ENCODE peak calls at places on chromosomes 6 and 20, in eight cellular contexts. One of them, this sample, is unnamed.
A peak's percentile ranks its signal among the peaks of the same experiment; 100 is the strongest.

GRCh38 chr6:22320750-22321149 is 23.9 kb upstream of the PRL start:
- DNase-seq in fibroblast of the aortic adventitia: peak; percentile 78
- DNase-seq in NCI-H524: no peak
- DNase-seq in activated CD8-positive, alpha-beta memory T cell treated with anti-CD3 and anti-CD28 coated beads for 24 hours: no peak
- DNase-seq in heart right ventricle: no peak
- DNase-seq in activated naive CD4-positive, alpha-beta T cell treated with Interleukin-2 at 50 U/mL for 16 hours: no peak
- DNase-seq in NCI-H460: no peak
- DNase-seq in T-cell: no peak
- DNase-seq in this sample: no peak

GRCh38 chr6:104252276-104252675 is 607.4 kb downstream of the HACE1 start:
- DNase-seq in T-cell: no peak
- DNase-seq in activated naive CD4-positive, alpha-beta T cell treated with Interleukin-2 at 50 U/mL for 16 hours: no peak
- DNase-seq in heart right ventricle: no peak
- DNase-seq in NCI-H460: no peak
- DNase-seq in NCI-H524: no peak
- DNase-seq in fibroblast of the aortic adventitia: no peak
- DNase-seq in activated CD8-positive, alpha-beta memory T cell treated with anti-CD3 and anti-CD28 coated beads for 24 hours: no peak
- DNase-seq in this sample: no peak

GRCh38 chr6:146788115-146788514 is 189.3 kb downstream of the ADGB start:
- DNase-seq in activated CD8-positive, alpha-beta memory T cell treated with anti-CD3 and anti-CD28 coated beads for 24 hours: no peak
- DNase-seq in NCI-H524: no peak
- DNase-seq in activated naive CD4-positive, alpha-beta T cell treated with Interleukin-2 at 50 U/mL for 16 hours: no peak
- DNase-seq in fibroblast of the aortic adventitia: no peak
- DNase-seq in heart right ventricle: no peak
- DNase-seq in T-cell: no peak
- DNase-seq in NCI-H460: no peak
- DNase-seq in this sample: no peak

GRCh38 chr6:40930045-40930444 is 109.0 kb downstream of the UNC5CL start:
- DNase-seq in activated CD8-positive, alpha-beta memory T cell treated with anti-CD3 and anti-CD28 coated beads for 24 hours: no peak
- DNase-seq in heart right ventricle: no peak
- DNase-seq in activated naive CD4-positive, alpha-beta T cell treated with Interleukin-2 at 50 U/mL for 16 hours: no peak
- DNase-seq in T-cell: no peak
- DNase-seq in NCI-H524: no peak
- DNase-seq in fibroblast of the aortic adventitia: no peak
- DNase-seq in NCI-H460: no peak
- DNase-seq in this sample: no peak

GRCh38 chr6:92174398-92175073 is 1244.8 kb downstream of the EPHA7 start:
- DNase-seq in fibroblast of the aortic adventitia: no peak
- DNase-seq in NCI-H460: no peak
- DNase-seq in activated CD8-positive, alpha-beta memory T cell treated with anti-CD3 and anti-CD28 coated beads for 24 hours: no peak
- DNase-seq in heart right ventricle: no peak
- DNase-seq in T-cell: no peak
- DNase-seq in NCI-H524: no peak
- DNase-seq in activated naive CD4-positive, alpha-beta T cell treated with Interleukin-2 at 50 U/mL for 16 hours: no peak
- DNase-seq in this sample: no peak

GRCh38 chr6:42967228-42967627 is 6.7 kb downstream of the GNMT start:
- DNase-seq in fibroblast of the aortic adventitia: no peak
- DNase-seq in T-cell: no peak
- DNase-seq in heart right ventricle: no peak
- DNase-seq in NCI-H460: no peak
- DNase-seq in activated naive CD4-positive, alpha-beta T cell treated with Interleukin-2 at 50 U/mL for 16 hours: no peak
- DNase-seq in activated CD8-positive, alpha-beta memory T cell treated with anti-CD3 and anti-CD28 coated beads for 24 hours: no peak
- DNase-seq in NCI-H524: no peak
- DNase-seq in this sample: no peak

GRCh38 chr20:13017883-13018535 is 9.2 kb downstream of the SPTLC3 start:
- DNase-seq in heart right ventricle: no peak
- DNase-seq in NCI-H524: no peak
- DNase-seq in fibroblast of the aortic adventitia: peak; percentile 65
- DNase-seq in NCI-H460: no peak
- DNase-seq in activated naive CD4-positive, alpha-beta T cell treated with Interleukin-2 at 50 U/mL for 16 hours: no peak
- DNase-seq in activated CD8-positive, alpha-beta memory T cell treated with anti-CD3 and anti-CD28 coated beads for 24 hours: no peak
- DNase-seq in T-cell: no peak
- DNase-seq in this sample: no peak

GRCh38 chr6:137430954-137431353 is 63.2 kb downstream of the OLIG3 start:
- DNase-seq in fibroblast of the aortic adventitia: no peak
- DNase-seq in NCI-H460: no peak
- DNase-seq in NCI-H524: no peak
- DNase-seq in heart right ventricle: no peak
- DNase-seq in activated naive CD4-positive, alpha-beta T cell treated with Interleukin-2 at 50 U/mL for 16 hours: no peak
- DNase-seq in activated CD8-positive, alpha-beta memory T cell treated with anti-CD3 and anti-CD28 coated beads for 24 hours: no peak
- DNase-seq in T-cell: no peak
- DNase-seq in this sample: no peak

GRCh38 chr6:142313284-142313683 is 11.5 kb downstream of the ADGRG6 start:
- DNase-seq in heart right ventricle: no peak
- DNase-seq in fibroblast of the aortic adventitia: peak; percentile 72
- DNase-seq in NCI-H460: no peak
- DNase-seq in T-cell: no peak
- DNase-seq in NCI-H524: no peak
- DNase-seq in activated naive CD4-positive, alpha-beta T cell treated with Interleukin-2 at 50 U/mL for 16 hours: no peak
- DNase-seq in activated CD8-positive, alpha-beta memory T cell treated with anti-CD3 and anti-CD28 coated beads for 24 hours: no peak
- DNase-seq in this sample: no peak

GRCh38 chr20:15882553-15882952 is 690.7 kb downstream of the KIF16B start:
- DNase-seq in NCI-H524: no peak
- DNase-seq in T-cell: no peak
- DNase-seq in heart right ventricle: no peak
- DNase-seq in activated CD8-positive, alpha-beta memory T cell treated with anti-CD3 and anti-CD28 coated beads for 24 hours: no peak
- DNase-seq in activated naive CD4-positive, alpha-beta T cell treated with Interleukin-2 at 50 U/mL for 16 hours: no peak
- DNase-seq in fibroblast of the aortic adventitia: no peak
- DNase-seq in NCI-H460: no peak
- DNase-seq in this sample: no peak

GRCh38 chr6:48111143-48111506 is at the start of gene PTCHD4:
- DNase-seq in T-cell: no peak
- DNase-seq in activated naive CD4-positive, alpha-beta T cell treated with Interleukin-2 at 50 U/mL for 16 hours: no peak
- DNase-seq in fibroblast of the aortic adventitia: peak; percentile 63
- DNase-seq in NCI-H524: no peak
- DNase-seq in NCI-H460: no peak
- DNase-seq in activated CD8-positive, alpha-beta memory T cell treated with anti-CD3 and anti-CD28 coated beads for 24 hours: no peak
- DNase-seq in heart right ventricle: peak; percentile 12
- DNase-seq in this sample: no peak

GRCh38 chr20:50144362-50144761 is 9.2 kb downstream of the PEDS1 start:
- DNase-seq in activated naive CD4-positive, alpha-beta T cell treated with Interleukin-2 at 50 U/mL for 16 hours: no peak
- DNase-seq in T-cell: no peak
- DNase-seq in heart right ventricle: no peak
- DNase-seq in fibroblast of the aortic adventitia: peak; percentile 99
- DNase-seq in NCI-H524: no peak
- DNase-seq in NCI-H460: peak; percentile 77
- DNase-seq in activated CD8-positive, alpha-beta memory T cell treated with anti-CD3 and anti-CD28 coated beads for 24 hours: no peak
- DNase-seq in this sample: no peak

GRCh38 chr6:39923394-39923793 is 10.9 kb downstream of the MOCS1 start:
- DNase-seq in NCI-H524: no peak
- DNase-seq in activated CD8-positive, alpha-beta memory T cell treated with anti-CD3 and anti-CD28 coated beads for 24 hours: no peak
- DNase-seq in NCI-H460: no peak
- DNase-seq in activated naive CD4-positive, alpha-beta T cell treated with Interleukin-2 at 50 U/mL for 16 hours: no peak
- DNase-seq in fibroblast of the aortic adventitia: no peak
- DNase-seq in heart right ventricle: peak; percentile 65
- DNase-seq in T-cell: no peak
- DNase-seq in this sample: no peak

GRCh38 chr6:113684382-113684901 is 172.7 kb upstream of the MARCKS start:
- DNase-seq in NCI-H524: no peak
- DNase-seq in activated naive CD4-positive, alpha-beta T cell treated with Interleukin-2 at 50 U/mL for 16 hours: no peak
- DNase-seq in NCI-H460: no peak
- DNase-seq in activated CD8-positive, alpha-beta memory T cell treated with anti-CD3 and anti-CD28 coated beads for 24 hours: no peak
- DNase-seq in heart right ventricle: no peak
- DNase-seq in fibroblast of the aortic adventitia: no peak
- DNase-seq in T-cell: no peak
- DNase-seq in this sample: no peak

GRCh38 chr6:67433124-67433523 is 1202.0 kb upstream of the ADGRB3 start:
- DNase-seq in T-cell: no peak
- DNase-seq in NCI-H524: no peak
- DNase-seq in activated naive CD4-positive, alpha-beta T cell treated with Interleukin-2 at 50 U/mL for 16 hours: no peak
- DNase-seq in fibroblast of the aortic adventitia: no peak
- DNase-seq in heart right ventricle: no peak
- DNase-seq in NCI-H460: no peak
- DNase-seq in activated CD8-positive, alpha-beta memory T cell treated with anti-CD3 and anti-CD28 coated beads for 24 hours: no peak
- DNase-seq in this sample: no peak

GRCh38 chr20:50346372-50347347 is 156.0 kb downstream of the CEBPB start:
- DNase-seq in activated naive CD4-positive, alpha-beta T cell treated with Interleukin-2 at 50 U/mL for 16 hours: no peak
- DNase-seq in activated CD8-positive, alpha-beta memory T cell treated with anti-CD3 and anti-CD28 coated beads for 24 hours: no peak
- DNase-seq in heart right ventricle: peak; percentile 91
- DNase-seq in fibroblast of the aortic adventitia: peak; percentile 93
- DNase-seq in NCI-H524: no peak
- DNase-seq in NCI-H460: no peak
- DNase-seq in T-cell: peak; percentile 21
- DNase-seq in this sample: no peak